ENCODE peak calls at places on chromosome 18, in eight cellular contexts. B is HFF-Myc, M is T-helper 2 cell, R is IMR-90, X is thyroid gland, T is nucleus accumbens, L is colonic mucosa, J is NCI-H1092. S is an unnamed sample.
A peak's percentile ranks its signal among the peaks of the same experiment; 100 is the strongest.

GRCh38 chr18:36316246-36316645 is 18.7 kb downstream of the FHOD3 start:
- DNase-seq in B (no peak), M (no peak), R (no peak), X (no peak), T (no peak), L (no peak), J (no peak), S (no peak)

GRCh38 chr18:12862467-12862866 is 21.6 kb downstream of the PTPN2 start:
- DNase-seq in B (no peak), M (no peak), R (no peak), X (peak; percentile 33), T (no peak), L (no peak), J (no peak), S (no peak)

GRCh38 chr18:25587545-25587944 is 235.6 kb upstream of the ZNF521 start:
- DNase-seq in B (no peak), M (no peak), R (no peak), X (no peak), T (no peak), L (no peak), J (no peak), S (no peak)

GRCh38 chr18:1657888-1658287 is 753.2 kb downstream of the ADCYAP1 start:
- DNase-seq in B (no peak), M (no peak), R (no peak), X (no peak), T (no peak), L (no peak), J (no peak), S (no peak)

GRCh38 chr18:1464444-1465217 is 560.0 kb downstream of the ADCYAP1 start:
- DNase-seq in B (no peak), M (peak; percentile 65), R (no peak), X (no peak), T (no peak), L (no peak), J (no peak), S (no peak)

GRCh38 chr18:34158881-34159690 is 65.6 kb downstream of the NOL4 start:
- DNase-seq in B (no peak), M (no peak), R (peak; percentile 0), X (peak; percentile 33), T (peak; percentile 39), L (peak; percentile 17), J (peak; percentile 100), S (no peak)

GRCh38 chr18:65659912-65660311 is 90.9 kb upstream of the CDH7 start:
- DNase-seq in B (no peak), M (no peak), R (no peak), X (no peak), T (no peak), L (no peak), J (no peak), S (no peak)

GRCh38 chr18:67483237-67483636 is 33.3 kb downstream of the DSEL start:
- DNase-seq in B (no peak), M (no peak), R (no peak), X (peak; percentile 64), T (no peak), L (no peak), J (no peak), S (no peak)

GRCh38 chr18:44708451-44709083 is 27.9 kb downstream of the SETBP1 start:
- DNase-seq in B (no peak), M (no peak), R (peak; percentile 16), X (no peak), T (no peak), L (no peak), J (no peak), S (no peak)

GRCh38 chr18:62784966-62785413 is 69.6 kb downstream of the PHLPP1 start:
- DNase-seq in B (no peak), M (peak; percentile 71), R (peak; percentile 84), X (no peak), T (peak; percentile 1), L (no peak), J (no peak), S (no peak)

S was measured in T-cell.